ENCODE peak calls at places on chromosome 5, in six cellular contexts. I, T, U, V, F and D are unnamed samples.

GRCh38 chr5:16037121-16037520 is 142.5 kb downstream of the MARCHF11 start:
- DNase-seq in I (no peak), U (no peak), T (no peak), V (no peak), F (no peak), D (no peak)

GRCh38 chr5:172385661-172386187 is 68.6 kb downstream of the SH3PXD2B start:
- DNase-seq in T (no peak), V (no peak), U (no peak), I (no peak), F (no peak), D (no peak)

GRCh38 chr5:68319316-68320093 is 103.9 kb downstream of the PIK3R1 start:
- DNase-seq in V (no peak), F (no peak), U (no peak), I (peak; percentile 51), T (no peak), D (no peak)

GRCh38 chr5:177124486-177124991 is 9.0 kb upstream of the NSD1 start:
- DNase-seq in U (no peak), V (no peak), T (peak; percentile 54), F (no peak), I (no peak), D (no peak)

GRCh38 chr5:179820483-179821297 is at the start of gene SQSTM1:
- DNase-seq in U (peak; percentile 86), T (peak; percentile 90), F (peak; percentile 85), V (peak; percentile 95), I (peak; percentile 83), D (peak; percentile 65)

GRCh38 chr5:154520861-154521453 is 42.9 kb upstream of the HAND1 start:
- DNase-seq in F (peak; percentile 34), T (peak; percentile 62), U (no peak), I (peak; percentile 9), V (peak; percentile 83), D (peak; percentile 74)

GRCh38 chr5:96297867-96298266 is 135.2 kb downstream of the PCSK1 start:
- DNase-seq in V (peak; percentile 66), I (peak; percentile 99), T (no peak), U (no peak), F (no peak), D (no peak)

GRCh38 chr5:173232499-173233346 is 2.3 kb downstream of the NKX2-5 start:
- DNase-seq in F (no peak), U (peak; percentile 50), V (no peak), T (no peak), I (no peak), D (no peak)

GRCh38 chr5:115599502-115599901 is 2.8 kb downstream of the TICAM2 start:
- DNase-seq in U (no peak), I (peak; percentile 78), V (peak; percentile 25), T (peak; percentile 32), F (no peak), D (no peak)

GRCh38 chr5:43437062-43437660 is 25.0 kb upstream of the CCL28 start:
- DNase-seq in T (no peak), I (no peak), U (no peak), F (no peak), V (no peak), D (no peak)

GRCh38 chr5:58236498-58236897 is 223.4 kb downstream of the PLK2 start:
- DNase-seq in F (no peak), U (no peak), I (no peak), V (no peak), T (no peak), D (no peak)

GRCh38 chr5:84383816-84384603 is 670 bp downstream of the EDIL3 start:
- DNase-seq in I (peak; percentile 53), U (peak; percentile 80), V (peak; percentile 52), T (peak; percentile 6), F (peak; percentile 55), D (peak; percentile 37)

GRCh38 chr5:36950586-36951457 is 74.3 kb downstream of the NIPBL start:
- DNase-seq in T (no peak), F (no peak), V (no peak), I (peak; percentile 45), U (no peak), D (no peak)

GRCh38 chr5:174335682-174336364 is 290.3 kb downstream of the NSG2 start:
- DNase-seq in V (no peak), F (no peak), I (no peak), U (no peak), T (no peak), D (no peak)

GRCh38 chr5:14268236-14268701 is 125.1 kb downstream of the TRIO start:
- DNase-seq in F (no peak), U (no peak), I (peak; percentile 34), T (no peak), V (peak; percentile 55), D (no peak)

GRCh38 chr5:104084896-104085295 is 522.3 kb upstream of the NUDT12 start:
- DNase-seq in V (no peak), I (no peak), U (no peak), T (no peak), F (no peak), D (no peak)

GRCh38 chr5:34507948-34508347 is 148.2 kb upstream of the RAI14 start:
- DNase-seq in I (no peak), U (no peak), V (no peak), F (no peak), T (no peak), D (no peak)

GRCh38 chr5:105931782-105932489 is 1738.8 kb downstream of the EFNA5 start:
- DNase-seq in T (no peak), U (no peak), F (no peak), V (no peak), I (peak; percentile 77), D (no peak)

GRCh38 chr5:175809531-175810121 is 61.8 kb upstream of the CPLX2 start:
- DNase-seq in I (peak; percentile 88), F (no peak), T (no peak), V (peak; percentile 75), U (no peak), D (no peak)

GRCh38 chr5:54621048-54621447 is 103.5 kb downstream of the SNX18 start:
- DNase-seq in F (no peak), V (no peak), I (no peak), U (no peak), T (no peak), D (no peak)

GRCh38 chr5:51383494-51384081 is 340 bp downstream of the ISL1 start:
- DNase-seq in F (no peak), V (no peak), U (no peak), I (no peak), T (no peak), D (no peak)

GRCh38 chr5:16540421-16540820 is 74.8 kb upstream of the ZNF622 start:
- DNase-seq in V (no peak), I (peak; percentile 37), T (no peak), F (no peak), U (no peak), D (no peak)

GRCh38 chr5:111197523-111197922 is 26.7 kb upstream of the CAMK4 start:
- DNase-seq in U (peak; percentile 14), V (peak; percentile 41), F (no peak), I (peak; percentile 22), T (no peak), D (no peak)

GRCh38 chr5:154202379-154203260 is 12.1 kb downstream of the GALNT10 start:
- DNase-seq in F (no peak), T (peak; percentile 77), V (no peak), I (no peak), U (no peak), D (no peak)

GRCh38 chr5:67880876-67881275 is 334.7 kb upstream of the PIK3R1 start:
- DNase-seq in I (no peak), F (peak; percentile 32), V (no peak), U (no peak), T (no peak), D (no peak)

DNA sequence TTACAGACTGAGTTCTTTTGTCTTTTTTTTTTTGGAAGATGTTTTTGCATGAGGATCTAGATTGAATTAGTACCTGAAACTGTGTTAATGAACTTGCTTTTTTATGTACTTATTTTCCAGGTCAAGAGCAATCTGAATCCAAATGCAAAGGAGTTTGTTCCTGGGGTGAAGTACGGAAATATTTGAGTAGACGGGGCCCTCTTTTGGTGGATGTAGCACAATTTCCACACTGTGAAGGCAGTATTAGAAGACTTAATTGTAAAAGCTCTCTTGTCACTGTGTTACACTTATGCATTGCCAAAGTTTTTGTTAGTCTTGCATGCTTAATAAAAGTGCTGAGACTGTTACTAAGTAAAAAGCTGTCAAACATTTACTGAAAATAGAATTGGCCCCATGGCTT is 14.5 kb downstream of the SLC23A1 start:
- DNase-seq in I (peak; percentile 47), T (no peak), F (no peak), V (no peak), U (no peak), D (no peak)
- TF ChIP-seq CTCF in I (peak; percentile 9), T (peak; percentile 2), F (no peak), V (peak; percentile 19), U (no peak), D (no peak)

GRCh38 chr5:66830636-66831035 is 234.4 kb downstream of the MAST4 start:
- DNase-seq in V (no peak), U (no peak), T (no peak), I (no peak), F (no peak), D (no peak)
- TF ChIP-seq CTCF in V (peak; percentile 11), U (no peak), T (no peak), I (no peak), F (no peak), D (no peak)

GRCh38 chr5:1666812-1667588 is 132.6 kb downstream of the MRPL36 start:
- DNase-seq in F (no peak), T (peak; percentile 68), I (no peak), U (peak; percentile 95), V (peak; percentile 82), D (peak; percentile 92)
- TF ChIP-seq CTCF in F (no peak), T (peak; percentile 32), I (peak; percentile 16), U (peak; percentile 60), V (peak; percentile 66), D (peak; percentile 58)

GRCh38 chr5:141639357-141640050 is 2.7 kb downstream of the RELL2 start:
- DNase-seq in T (no peak), U (no peak), I (no peak), F (no peak), V (no peak), D (no peak)

GRCh38 chr5:141636413-141637265 is at the start of the genes HDAC3 and RELL2:
- DNase-seq in V (peak; percentile 97), F (peak; percentile 97), I (peak; percentile 87), U (peak; percentile 99), T (peak; percentile 95), D (peak; percentile 93)

GRCh38 chr5:141637266-141637692 is 482 bp downstream of the RELL2 start:
- DNase-seq in V (no peak), T (no peak), U (peak; percentile 70), F (peak; percentile 55), I (no peak), D (peak; percentile 19)

GRCh38 chr5:141638771-141639170 is 2.0 kb downstream of the RELL2 start:
- DNase-seq in F (no peak), U (no peak), V (no peak), T (no peak), I (no peak), D (no peak)

DNA sequence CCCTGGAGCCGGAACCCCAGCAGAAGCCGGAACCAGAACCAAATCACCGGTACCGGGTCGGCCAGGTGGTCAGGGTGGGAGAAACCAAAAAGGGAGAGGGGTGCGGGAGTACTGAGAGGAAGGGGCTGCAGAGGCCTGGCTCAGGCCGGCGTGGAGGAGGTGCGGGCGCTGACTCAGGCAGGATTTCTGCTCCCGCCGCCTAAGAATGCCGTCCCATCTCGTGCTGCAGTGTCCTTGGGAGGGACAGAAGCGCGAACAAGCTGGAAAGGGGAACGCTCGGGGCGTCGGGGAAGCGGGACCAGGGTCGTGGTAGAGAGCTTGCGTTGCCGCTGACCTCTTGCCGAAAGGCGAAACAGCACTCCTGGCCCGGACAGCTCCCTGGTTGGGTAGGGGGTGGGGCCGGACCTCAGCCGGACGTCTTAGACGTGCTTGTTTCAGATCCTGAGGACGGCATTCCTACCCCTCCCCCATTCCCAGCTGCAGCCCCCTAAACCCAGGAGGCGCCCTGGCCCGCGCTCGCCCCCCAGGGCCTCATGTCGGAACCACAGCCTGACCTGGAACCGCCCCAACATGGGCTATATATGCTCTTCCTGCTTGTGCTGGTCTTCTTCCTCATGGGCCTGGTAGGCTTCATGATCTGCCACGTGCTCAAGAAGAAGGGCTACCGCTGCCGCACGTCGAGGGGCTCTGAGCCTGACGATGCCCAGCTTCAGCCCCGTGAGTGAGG is 1.1 kb downstream of the RELL2 start:
- DNase-seq in F (peak; percentile 70), U (peak; percentile 69), I (peak; percentile 54), V (peak; percentile 82), T (peak; percentile 66), D (peak; percentile 62)
- TF ChIP-seq CTCF in F (peak; percentile 18), U (peak; percentile 58), I (peak; percentile 42), V (peak; percentile 34), T (peak; percentile 50), D (peak; percentile 43)